ENCODE peak calls at places on chromosomes 4 and X, in seven cellular contexts. One of them, this sample, is unnamed.

GRCh38 chr4:187491959-187492358 is 503.6 kb upstream of the ZFP42 start:
- DNase-seq in GM12878: no peak
- DNase-seq in heart left ventricle: no peak
- DNase-seq in stomach: no peak
- DNase-seq in transverse colon: no peak
- DNase-seq in vagina: no peak
- DNase-seq in MM.1S: no peak
- DNase-seq in this sample: no peak

GRCh38 chr4:66489783-66490452 is 819.6 kb upstream of the EPHA5 start:
- DNase-seq in GM12878: no peak
- DNase-seq in heart left ventricle: no peak
- DNase-seq in MM.1S: no peak
- DNase-seq in transverse colon: no peak
- DNase-seq in stomach: no peak
- DNase-seq in vagina: no peak
- DNase-seq in this sample: no peak

GRCh38 chr4:6680372-6681034 is 13.2 kb upstream of the S100P start:
- DNase-seq in MM.1S: no peak
- DNase-seq in GM12878: no peak
- DNase-seq in stomach: no peak
- DNase-seq in transverse colon: no peak
- DNase-seq in vagina: no peak
- DNase-seq in heart left ventricle: no peak
- DNase-seq in this sample: no peak

GRCh38 chr4:101696276-101697010 is 94.1 kb upstream of the BANK1 start:
- DNase-seq in transverse colon: no peak
- DNase-seq in heart left ventricle: no peak
- DNase-seq in stomach: no peak
- DNase-seq in vagina: no peak
- DNase-seq in GM12878: no peak
- DNase-seq in MM.1S: no peak
- DNase-seq in this sample: no peak

GRCh38 chrX:19152762-19153161 is 30.5 kb upstream of the ADGRG2 start:
- DNase-seq in stomach: no peak
- DNase-seq in MM.1S: no peak
- DNase-seq in GM12878: no peak
- DNase-seq in transverse colon: no peak
- DNase-seq in heart left ventricle: no peak
- DNase-seq in vagina: no peak
- DNase-seq in this sample: no peak

GRCh38 chr4:110808371-110808878 is 185.5 kb upstream of the PITX2 start:
- DNase-seq in GM12878: peak; percentile 3
- DNase-seq in heart left ventricle: no peak
- DNase-seq in transverse colon: peak; percentile 33
- DNase-seq in MM.1S: no peak
- DNase-seq in stomach: no peak
- DNase-seq in vagina: no peak
- DNase-seq in this sample: no peak

GRCh38 chr4:82268050-82268825 is 105.6 kb downstream of the HNRNPD start:
- DNase-seq in GM12878: no peak
- DNase-seq in vagina: no peak
- DNase-seq in heart left ventricle: peak; percentile 38
- DNase-seq in stomach: peak; percentile 37
- DNase-seq in transverse colon: peak; percentile 49
- DNase-seq in MM.1S: peak; percentile 54
- DNase-seq in this sample: peak; percentile 59

GRCh38 chr4:78971326-78971725 is 32.1 kb upstream of the PAQR3 start:
- DNase-seq in MM.1S: no peak
- DNase-seq in heart left ventricle: peak; percentile 22
- DNase-seq in transverse colon: no peak
- DNase-seq in stomach: no peak
- DNase-seq in GM12878: no peak
- DNase-seq in vagina: no peak
- DNase-seq in this sample: no peak

GRCh38 chrX:56114437-56114787 is 117.7 kb upstream of the KLF8 start:
- DNase-seq in transverse colon: no peak
- DNase-seq in stomach: no peak
- DNase-seq in GM12878: no peak
- DNase-seq in MM.1S: no peak
- DNase-seq in heart left ventricle: no peak
- DNase-seq in vagina: no peak
- DNase-seq in this sample: no peak

GRCh38 chr4:111641813-111642579 is 503.3 kb upstream of the FAM241A start:
- DNase-seq in heart left ventricle: peak; percentile 32
- DNase-seq in transverse colon: peak; percentile 52
- DNase-seq in GM12878: peak; percentile 13
- DNase-seq in vagina: no peak
- DNase-seq in MM.1S: peak; percentile 87
- DNase-seq in stomach: peak; percentile 49
- DNase-seq in this sample: peak; percentile 62

GRCh38 chr4:8135666-8136065 is 22.9 kb downstream of the ABLIM2 start:
- DNase-seq in GM12878: no peak
- DNase-seq in vagina: no peak
- DNase-seq in MM.1S: no peak
- DNase-seq in heart left ventricle: no peak
- DNase-seq in transverse colon: no peak
- DNase-seq in stomach: no peak
- DNase-seq in this sample: no peak

GRCh38 chrX:47607091-47607490 is 12.6 kb downstream of the SYN1 start:
- DNase-seq in transverse colon: no peak
- DNase-seq in stomach: no peak
- DNase-seq in GM12878: no peak
- DNase-seq in MM.1S: no peak
- DNase-seq in vagina: no peak
- DNase-seq in heart left ventricle: no peak
- DNase-seq in this sample: no peak

GRCh38 chrX:22392176-22392814 is 119.6 kb downstream of the CBLL2 start:
- DNase-seq in transverse colon: no peak
- DNase-seq in heart left ventricle: no peak
- DNase-seq in vagina: no peak
- DNase-seq in stomach: no peak
- DNase-seq in MM.1S: no peak
- DNase-seq in GM12878: no peak
- DNase-seq in this sample: peak; percentile 3

GRCh38 chrX:8879750-8880149 is 78.6 kb upstream of the FAM9A start:
- DNase-seq in heart left ventricle: no peak
- DNase-seq in stomach: peak; percentile 32
- DNase-seq in transverse colon: peak; percentile 11
- DNase-seq in MM.1S: peak; percentile 6
- DNase-seq in GM12878: no peak
- DNase-seq in vagina: no peak
- DNase-seq in this sample: peak; percentile 14

GRCh38 chrX:50860518-50860917 is 46.5 kb upstream of the SHROOM4 start:
- DNase-seq in GM12878: no peak
- DNase-seq in heart left ventricle: no peak
- DNase-seq in transverse colon: no peak
- DNase-seq in vagina: no peak
- DNase-seq in stomach: no peak
- DNase-seq in MM.1S: no peak
- DNase-seq in this sample: no peak

GRCh38 chr4:114378306-114378903 is 220.2 kb upstream of the UGT8 start:
- DNase-seq in stomach: no peak
- DNase-seq in vagina: no peak
- DNase-seq in heart left ventricle: no peak
- DNase-seq in GM12878: no peak
- DNase-seq in MM.1S: no peak
- DNase-seq in transverse colon: no peak
- DNase-seq in this sample: no peak

GRCh38 chrX:37818031-37818430 is 29.3 kb downstream of the DYNLT3 start:
- DNase-seq in transverse colon: peak; percentile 14
- DNase-seq in vagina: no peak
- DNase-seq in stomach: no peak
- DNase-seq in MM.1S: peak; percentile 30
- DNase-seq in GM12878: no peak
- DNase-seq in heart left ventricle: no peak
- DNase-seq in this sample: no peak

GRCh38 chr4:6710282-6710681 is 617 bp upstream of the MRFAP1L1 start:
- DNase-seq in heart left ventricle: no peak
- DNase-seq in vagina: no peak
- DNase-seq in GM12878: no peak
- DNase-seq in MM.1S: no peak
- DNase-seq in stomach: no peak
- DNase-seq in transverse colon: no peak
- DNase-seq in this sample: no peak

GRCh38 chr4:866761-867390 is 40.9 kb upstream of the CPLX1 start:
- DNase-seq in transverse colon: no peak
- DNase-seq in heart left ventricle: no peak
- DNase-seq in vagina: no peak
- DNase-seq in GM12878: no peak
- DNase-seq in MM.1S: no peak
- DNase-seq in stomach: no peak
- DNase-seq in this sample: no peak

GRCh38 chr4:157521916-157522315 is 301.4 kb downstream of the GRIA2 start:
- DNase-seq in stomach: no peak
- DNase-seq in vagina: no peak
- DNase-seq in GM12878: no peak
- DNase-seq in heart left ventricle: no peak
- DNase-seq in transverse colon: no peak
- DNase-seq in MM.1S: no peak
- DNase-seq in this sample: no peak

GRCh38 chr4:113708250-113708649 is 53.3 kb downstream of the CAMK2D start:
- DNase-seq in stomach: no peak
- DNase-seq in MM.1S: no peak
- DNase-seq in transverse colon: no peak
- DNase-seq in GM12878: no peak
- DNase-seq in heart left ventricle: no peak
- DNase-seq in vagina: no peak
- DNase-seq in this sample: no peak

GRCh38 chr4:112403072-112403945 is 106.1 kb downstream of the ALPK1 start:
- DNase-seq in stomach: no peak
- DNase-seq in MM.1S: no peak
- DNase-seq in heart left ventricle: no peak
- DNase-seq in vagina: no peak
- DNase-seq in GM12878: no peak
- DNase-seq in transverse colon: no peak
- DNase-seq in this sample: no peak

GRCh38 chr4:29326816-29327215 is 1393.4 kb upstream of the PCDH7 start:
- DNase-seq in transverse colon: no peak
- DNase-seq in GM12878: no peak
- DNase-seq in stomach: no peak
- DNase-seq in vagina: no peak
- DNase-seq in MM.1S: no peak
- DNase-seq in heart left ventricle: no peak
- DNase-seq in this sample: no peak

GRCh38 chrX:68647156-68647957 is at the start of gene STARD8:
- DNase-seq in GM12878: no peak
- DNase-seq in MM.1S: no peak
- DNase-seq in stomach: peak; percentile 40
- DNase-seq in transverse colon: no peak
- DNase-seq in heart left ventricle: peak; percentile 22
- DNase-seq in vagina: peak; percentile 71
- DNase-seq in this sample: peak; percentile 35

GRCh38 chr4:107453231-107453630 is 266.8 kb downstream of the PAPSS1 start:
- DNase-seq in GM12878: no peak
- DNase-seq in heart left ventricle: no peak
- DNase-seq in transverse colon: no peak
- DNase-seq in vagina: no peak
- DNase-seq in stomach: no peak
- DNase-seq in MM.1S: no peak
- DNase-seq in this sample: no peak

GRCh38 chrX:123927845-123928244 is 33.7 kb upstream of the STAG2 start:
- DNase-seq in MM.1S: no peak
- DNase-seq in stomach: no peak
- DNase-seq in GM12878: no peak
- DNase-seq in heart left ventricle: no peak
- DNase-seq in vagina: no peak
- DNase-seq in transverse colon: no peak
- DNase-seq in this sample: no peak

GRCh38 chr4:183185018-183185417 is 86.0 kb downstream of the WWC2 start:
- DNase-seq in transverse colon: no peak
- DNase-seq in GM12878: no peak
- DNase-seq in stomach: no peak
- DNase-seq in vagina: no peak
- DNase-seq in heart left ventricle: no peak
- DNase-seq in MM.1S: no peak
- DNase-seq in this sample: no peak

DNA sequence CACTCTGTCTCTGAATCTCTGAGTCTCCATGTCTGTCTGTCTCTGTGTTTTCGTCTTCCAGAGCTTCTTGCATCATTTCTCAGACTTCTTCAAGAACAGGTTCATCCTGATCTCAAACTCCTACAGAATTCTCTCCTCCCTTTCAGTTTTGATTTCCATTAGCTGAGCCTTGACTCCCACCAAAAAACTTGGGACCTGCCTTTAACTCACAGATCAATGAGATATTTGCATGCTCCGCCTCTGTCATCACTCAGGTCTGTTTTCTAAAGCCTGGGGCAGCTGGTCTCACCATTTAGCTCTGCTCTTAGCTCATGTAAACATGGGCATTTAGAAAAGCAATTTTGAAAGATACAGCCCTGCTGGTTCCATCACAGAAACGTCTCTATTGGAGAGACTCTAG is 8.6 kb downstream of the DAPP1 start:
- DNase-seq in GM12878: no peak
- DNase-seq in vagina: no peak
- DNase-seq in MM.1S: no peak
- DNase-seq in stomach: no peak
- DNase-seq in heart left ventricle: no peak
- DNase-seq in transverse colon: no peak
- DNase-seq in this sample: no peak
- H3K4me1 ChIP-seq in GM12878: peaks cover 17% of the 10 kb centered on the region
- H3K4me1 ChIP-seq in vagina: no peaks in the 10 kb centered on the region
- H3K4me1 ChIP-seq in MM.1S: peaks cover 55% of the 10 kb centered on the region
- H3K4me1 ChIP-seq in stomach: no peaks in the 10 kb centered on the region
- H3K4me1 ChIP-seq in heart left ventricle: no peaks in the 10 kb centered on the region
- H3K4me1 ChIP-seq in transverse colon: peaks cover 3% of the 10 kb centered on the region
- H3K4me1 ChIP-seq in this sample: no peaks in the 10 kb centered on the region

GRCh38 chr4:2074588-2074987 is 15.5 kb downstream of the NAT8L start:
- DNase-seq in stomach: no peak
- DNase-seq in transverse colon: no peak
- DNase-seq in MM.1S: no peak
- DNase-seq in GM12878: no peak
- DNase-seq in vagina: no peak
- DNase-seq in heart left ventricle: no peak
- DNase-seq in this sample: no peak
- H3K4me1 ChIP-seq in stomach: no peaks in the 10 kb centered on the region
- H3K4me1 ChIP-seq in transverse colon: no peaks in the 10 kb centered on the region
- H3K4me1 ChIP-seq in MM.1S: no peaks in the 10 kb centered on the region
- H3K4me1 ChIP-seq in GM12878: peaks cover 3% of the 10 kb centered on the region
- H3K4me1 ChIP-seq in vagina: no peaks in the 10 kb centered on the region
- H3K4me1 ChIP-seq in heart left ventricle: no peaks in the 10 kb centered on the region
- H3K4me1 ChIP-seq in this sample: peaks cover 17% of the 10 kb centered on the region

GRCh38 chrX:88886908-88887307 is 139.9 kb downstream of the CPXCR1 start:
- DNase-seq in vagina: no peak
- DNase-seq in heart left ventricle: no peak
- DNase-seq in GM12878: no peak
- DNase-seq in transverse colon: no peak
- DNase-seq in stomach: peak; percentile 30
- DNase-seq in MM.1S: no peak
- DNase-seq in this sample: no peak
- H3K4me1 ChIP-seq in vagina: no peaks in the 10 kb centered on the region
- H3K4me1 ChIP-seq in heart left ventricle: no peaks in the 10 kb centered on the region
- H3K4me1 ChIP-seq in GM12878: no peaks in the 10 kb centered on the region
- H3K4me1 ChIP-seq in transverse colon: no peaks in the 10 kb centered on the region
- H3K4me1 ChIP-seq in stomach: no peaks in the 10 kb centered on the region
- H3K4me1 ChIP-seq in MM.1S: no peaks in the 10 kb centered on the region
- H3K4me1 ChIP-seq in this sample: no peaks in the 10 kb centered on the region

DNA sequence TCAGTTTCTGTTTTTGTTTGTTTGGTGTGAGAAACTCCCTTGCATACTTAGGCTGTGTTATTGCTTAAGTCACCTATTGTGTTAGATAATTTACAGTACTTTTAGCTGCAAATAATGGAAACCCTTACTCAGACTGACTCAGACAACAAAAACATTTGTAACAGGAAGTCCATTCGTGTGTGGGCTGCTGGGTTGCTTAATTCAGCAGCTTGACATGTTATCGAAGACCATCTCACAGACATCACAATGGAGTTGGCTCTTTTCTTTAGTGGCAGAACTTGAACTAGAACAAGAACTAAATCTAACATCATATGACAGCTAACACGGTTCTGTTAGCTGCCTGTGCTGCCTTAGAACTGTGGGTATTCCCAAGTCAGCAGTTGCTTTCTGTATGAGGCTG is 9.9 kb upstream of the GABRE start:
- DNase-seq in transverse colon: no peak
- DNase-seq in vagina: peak; percentile 32
- DNase-seq in GM12878: no peak
- DNase-seq in heart left ventricle: no peak
- DNase-seq in MM.1S: no peak
- DNase-seq in stomach: no peak
- DNase-seq in this sample: no peak
- H3K4me1 ChIP-seq in transverse colon: peaks cover 7% of the 10 kb centered on the region
- H3K4me1 ChIP-seq in vagina: peaks cover 28% of the 10 kb centered on the region
- H3K4me1 ChIP-seq in GM12878: no peaks in the 10 kb centered on the region
- H3K4me1 ChIP-seq in heart left ventricle: no peaks in the 10 kb centered on the region
- H3K4me1 ChIP-seq in MM.1S: no peaks in the 10 kb centered on the region
- H3K4me1 ChIP-seq in stomach: no peaks in the 10 kb centered on the region
- H3K4me1 ChIP-seq in this sample: no peaks in the 10 kb centered on the region